ENCODE peak calls at places on chromosomes 13 and 19, in ten cellular contexts. B, F, N, G, X, Z, W, V, L and U are unnamed samples.

GRCh38 chr19:13150919-13151604 is 851 bp downstream of the IER2 start:
- DNase-seq in X (no peak), L (peak; percentile 73), N (no peak), Z (peak; percentile 46), W (no peak), F (no peak), B (peak; percentile 68), G (peak; percentile 55), V (peak; percentile 48), U (peak; percentile 90)

GRCh38 chr19:17107546-17108452 is 32.2 kb downstream of the MYO9B start:
- DNase-seq in Z (peak; percentile 95), G (peak; percentile 70), B (peak; percentile 93), V (peak; percentile 96), L (peak; percentile 80), W (no peak), X (peak; percentile 94), N (peak; percentile 98), F (peak; percentile 95), U (peak; percentile 89)

GRCh38 chr13:57673197-57673596 is 41.7 kb downstream of the PCDH17 start:
- DNase-seq in X (no peak), V (no peak), B (no peak), L (no peak), W (no peak), G (no peak), F (no peak), N (no peak), Z (no peak), U (no peak)

GRCh38 chr19:5934779-5935472 is 20.9 kb downstream of the CAPS start:
- DNase-seq in G (no peak), F (no peak), Z (no peak), B (no peak), V (no peak), L (no peak), X (no peak), W (no peak), N (peak; percentile 90), U (no peak)

GRCh38 chr13:97749174-97749573 is 204.3 kb upstream of the IPO5 start:
- DNase-seq in N (peak; percentile 1), V (no peak), X (no peak), F (peak; percentile 3), G (no peak), B (no peak), W (no peak), Z (peak; percentile 21), L (no peak), U (no peak)

GRCh38 chr13:75180805-75181455 is 301.0 kb downstream of the TBC1D4 start:
- DNase-seq in L (no peak), N (peak; percentile 50), B (no peak), X (no peak), F (no peak), V (no peak), W (no peak), G (no peak), Z (no peak), U (no peak)

GRCh38 chr13:35573639-35574038 is 97.2 kb upstream of the MAB21L1 start:
- DNase-seq in Z (no peak), G (no peak), L (no peak), B (no peak), F (no peak), N (no peak), V (no peak), X (no peak), W (no peak), U (no peak)

GRCh38 chr13:85772379-85772778 is 26.8 kb downstream of the SLITRK6 start:
- DNase-seq in L (no peak), V (no peak), X (no peak), G (no peak), F (no peak), Z (no peak), N (peak; percentile 7), B (peak; percentile 31), W (no peak), U (no peak)

GRCh38 chr13:29858231-29858630 is 7.8 kb upstream of the UBL3 start:
- DNase-seq in B (no peak), F (no peak), V (no peak), N (no peak), L (no peak), Z (no peak), X (no peak), W (no peak), G (no peak), U (no peak)

GRCh38 chr19:11410682-11411081 is 8.4 kb downstream of the RGL3 start:
- DNase-seq in Z (peak; percentile 33), B (no peak), N (peak; percentile 37), W (no peak), X (no peak), G (no peak), L (no peak), V (no peak), F (no peak), U (no peak)

GRCh38 chr13:99863789-99864626 is 107.6 kb downstream of the ZIC5 start:
- DNase-seq in B (no peak), W (no peak), V (no peak), N (no peak), L (no peak), F (no peak), X (no peak), G (no peak), Z (no peak), U (no peak)

GRCh38 chr19:18985257-18985656 is 44.2 kb upstream of the HOMER3 start:
- DNase-seq in V (peak; percentile 43), W (no peak), X (no peak), L (no peak), Z (peak; percentile 86), B (peak; percentile 45), G (no peak), N (no peak), F (no peak), U (no peak)

GRCh38 chr13:93254775-93255174 is 28.2 kb downstream of the GPC6 start:
- DNase-seq in N (no peak), F (no peak), Z (no peak), W (no peak), B (no peak), X (no peak), L (no peak), G (no peak), V (no peak), U (no peak)

GRCh38 chr19:29887498-29887897 is 54.5 kb upstream of the URI1 start:
- DNase-seq in W (no peak), G (no peak), X (no peak), L (no peak), V (no peak), B (no peak), Z (peak; percentile 60), F (no peak), N (peak; percentile 10), U (peak; percentile 58)

GRCh38 chr19:29886535-29886934 is 55.5 kb upstream of the URI1 start:
- DNase-seq in Z (no peak), V (no peak), W (no peak), L (no peak), F (no peak), N (no peak), X (peak; percentile 37), G (no peak), B (no peak), U (no peak)

GRCh38 chr19:29889702-29890101 is 52.3 kb upstream of the URI1 start:
- DNase-seq in G (no peak), B (no peak), V (no peak), X (no peak), N (no peak), Z (no peak), F (no peak), W (no peak), L (no peak), U (no peak)

GRCh38 chr19:29893606-29894284 is 48.3 kb upstream of the URI1 start:
- DNase-seq in G (no peak), V (no peak), W (no peak), X (no peak), L (no peak), F (no peak), B (peak; percentile 64), Z (no peak), N (no peak), U (no peak)

GRCh38 chr19:29890392-29890791 is 51.6 kb upstream of the URI1 start:
- DNase-seq in X (peak; percentile 11), B (no peak), F (no peak), G (no peak), N (no peak), W (no peak), V (no peak), Z (no peak), L (no peak), U (no peak)
- TF ChIP-seq CTCF in X (no peak), B (no peak), F (no peak), G (no peak), N (no peak), W (no peak), V (no peak), Z (no peak), L (no peak), U (no peak)

DNA sequence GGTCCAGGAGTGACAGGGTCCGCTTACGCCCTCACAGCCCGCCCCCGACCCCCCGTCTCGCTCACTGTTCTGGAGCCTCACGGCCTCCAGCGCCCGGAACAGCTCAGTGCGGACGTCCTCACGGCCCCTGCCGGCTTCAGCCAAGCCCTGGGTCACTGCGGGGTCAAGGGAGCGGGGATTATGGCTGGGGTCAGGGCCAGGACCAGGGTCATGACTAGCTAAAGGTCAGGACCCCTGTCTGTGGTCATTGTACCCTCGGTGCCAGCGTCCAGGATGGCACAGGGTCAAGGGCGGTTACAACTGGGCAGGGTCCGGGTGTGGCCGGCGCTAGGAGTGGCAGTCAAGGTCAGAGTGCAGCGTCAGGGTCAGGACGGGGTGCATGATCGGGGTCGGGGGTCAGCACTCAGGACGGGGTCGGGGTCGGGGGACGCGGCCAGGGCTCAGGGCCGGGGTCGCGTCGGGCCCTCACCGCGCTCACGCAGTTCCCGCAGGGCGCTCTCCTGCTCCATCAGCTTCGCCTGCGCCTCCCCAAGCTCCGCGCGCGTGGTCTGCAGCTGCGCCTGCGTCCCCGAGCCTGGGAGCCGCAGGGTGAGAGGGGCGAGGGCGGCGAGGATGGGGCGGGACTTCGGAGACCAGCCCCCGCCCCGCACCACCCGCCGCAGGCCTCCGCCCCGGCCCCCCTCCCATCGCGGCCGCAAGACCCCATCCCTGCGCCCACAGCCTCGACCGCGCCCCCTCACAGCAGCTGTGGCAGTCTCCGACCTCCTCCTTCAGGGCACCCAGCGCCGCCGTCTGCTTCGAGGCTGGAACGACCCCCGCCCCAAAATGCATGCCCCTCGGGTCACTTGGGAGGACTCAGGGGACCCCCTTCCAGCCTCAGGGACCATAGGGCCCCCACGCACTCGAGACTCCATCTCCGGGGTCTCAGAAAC is 1.4 kb downstream of the CLEC4G start:
- DNase-seq in V (no peak), X (no peak), B (no peak), L (peak; percentile 73), F (no peak), N (no peak), Z (no peak), W (no peak), G (no peak), U (no peak)
- H3K4me3 ChIP-seq in V (no peak overlapping the region), X (no peak overlapping the region), B (no peak overlapping the region), L (no peak overlapping the region), F (no peak overlapping the region), N (no peak overlapping the region), Z (no peak overlapping the region), W (peak overlapping the region; percentile 34), G (peak overlapping the region; percentile 23), U (no peak overlapping the region)

GRCh38 chr19:2266183-2266993 is 10.2 kb upstream of the JSRP1 start:
- DNase-seq in V (peak; percentile 90), G (peak; percentile 96), W (no peak), X (no peak), Z (peak; percentile 72), N (peak; percentile 75), B (peak; percentile 86), F (no peak), L (peak; percentile 79), U (peak; percentile 97)
- TF ChIP-seq POLR2A in V (no peak), G (no peak), W (no peak), X (no peak), Z (no peak), N (no peak), B (no peak), F (no peak), L (no peak), U (no peak)

GRCh38 chr19:50703915-50704548 is 15.6 kb downstream of the SHANK1 start:
- DNase-seq in Z (peak; percentile 30), W (no peak), X (no peak), F (peak; percentile 68), G (no peak), N (no peak), V (peak; percentile 16), B (no peak), L (no peak), U (no peak)
- TF ChIP-seq CTCF in Z (no peak), W (peak; percentile 68), X (no peak), F (peak; percentile 53), G (no peak), N (peak; percentile 25), V (no peak), B (no peak), L (no peak), U (no peak)